ENCODE peak calls at places on chromosome 22, in ten cellular contexts. Q is colonic mucosa; C is psoas muscle; I is HepG2; H is thoracic aorta; A is spleen; B is CD8-positive, alpha-beta T cell; E is neural progenitor cell; W is body of pancreas; V is BJ. K is an unnamed sample. For H3K27me3, the result is how much of the 10 kb centered on the place peaks cover.

GRCh38 chr22:25508161-25508560 is 56.3 kb upstream of the GRK3 start:
- DNase-seq in Q (no peak), C (no peak), I (no peak), H (no peak), A (no peak), B (no peak), E (no peak), W (no peak), V (no peak), K (no peak)

GRCh38 chr22:41339823-41340222 is 38.5 kb downstream of the ZC3H7B start:
- DNase-seq in Q (no peak), C (no peak), I (no peak), H (no peak), A (no peak), B (no peak), E (no peak), W (no peak), V (no peak), K (no peak)

GRCh38 chr22:29947410-29948387 is 64.7 kb downstream of the MTMR3 start:
- DNase-seq in Q (no peak), C (no peak), I (no peak), H (no peak), A (no peak), B (no peak), E (no peak), W (no peak), V (no peak), K (peak)

GRCh38 chr22:35467788-35468187 is 67.8 kb downstream of the MCM5 start:
- DNase-seq in Q (peak), C (peak), I (no peak), H (peak), A (peak), B (no peak), E (peak), W (peak), V (no peak), K (no peak)

GRCh38 chr22:49212002-49212401 is 615.7 kb downstream of the BRD1 start:
- DNase-seq in Q (no peak), C (no peak), I (no peak), H (no peak), A (peak), B (peak), E (no peak), W (no peak), V (no peak), K (no peak)

GRCh38 chr22:35314161-35314942 is 14.7 kb downstream of the TOM1 start:
- DNase-seq in Q (peak), C (no peak), I (no peak), H (no peak), A (peak), B (no peak), E (no peak), W (no peak), V (no peak), K (no peak)

GRCh38 chr22:31253949-31254348 is 38.3 kb downstream of the PIK3IP1 start:
- DNase-seq in Q (peak), C (no peak), I (peak), H (no peak), A (no peak), B (no peak), E (no peak), W (peak), V (no peak), K (peak)

GRCh38 chr22:44550666-44551491 is 52.8 kb upstream of the RTL6 start:
- DNase-seq in Q (peak), C (peak), I (no peak), H (no peak), A (no peak), B (no peak), E (no peak), W (peak), V (peak), K (no peak)

GRCh38 chr22:50672471-50673230 is at the start of gene SHANK3:
- DNase-seq in Q (no peak), C (peak), I (no peak), H (no peak), A (peak), B (no peak), E (no peak), W (no peak), V (no peak), K (no peak)

GRCh38 chr22:23847310-23847920 is 8.6 kb upstream of the DERL3 start:
- DNase-seq in Q (no peak), C (peak), I (no peak), H (no peak), A (no peak), B (no peak), E (no peak), W (no peak), V (no peak), K (no peak)

GRCh38 chr22:47020157-47020556 is 257.7 kb downstream of the TBC1D22A start:
- DNase-seq in Q (no peak), C (no peak), I (no peak), H (no peak), A (no peak), B (no peak), E (no peak), W (no peak), V (no peak), K (peak)

GRCh38 chr22:48356731-48357130 is 1470.9 kb downstream of the BRD1 start:
- DNase-seq in Q (no peak), C (peak), I (no peak), H (no peak), A (no peak), B (no peak), E (no peak), W (no peak), V (no peak), K (no peak)

GRCh38 chr22:36341640-36342041 is 46.1 kb downstream of the MYH9 start:
- DNase-seq in Q (no peak), C (no peak), I (peak), H (no peak), A (no peak), B (no peak), E (no peak), W (no peak), V (no peak), K (no peak)

GRCh38 chr22:45202333-45203149 is 38.2 kb downstream of the KIAA0930 start:
- DNase-seq in Q (no peak), C (peak), I (no peak), H (no peak), A (peak), B (no peak), E (no peak), W (no peak), V (no peak), K (no peak)

GRCh38 chr22:37197451-37198289 is 9.6 kb upstream of the C1QTNF6 start:
- DNase-seq in Q (peak), C (peak), I (peak), H (no peak), A (peak), B (no peak), E (no peak), W (peak), V (no peak), K (peak)

GRCh38 chr22:45482169-45482568 is 20.5 kb upstream of the FBLN1 start:
- DNase-seq in Q (no peak), C (no peak), I (no peak), H (no peak), A (peak), B (no peak), E (peak), W (no peak), V (no peak), K (no peak)

GRCh38 chr22:31866918-31867317 is 77.4 kb upstream of the YWHAH start:
- DNase-seq in Q (no peak), C (no peak), I (no peak), H (no peak), A (no peak), B (no peak), E (no peak), W (no peak), V (no peak), K (no peak)

GRCh38 chr22:47202819-47203553 is 440.5 kb downstream of the TBC1D22A start:
- DNase-seq in Q (peak), C (peak), I (no peak), H (no peak), A (peak), B (peak), E (no peak), W (no peak), V (no peak), K (no peak)

GRCh38 chr22:49023161-49023878 is 804.4 kb downstream of the BRD1 start:
- DNase-seq in Q (no peak), C (peak), I (no peak), H (no peak), A (peak), B (no peak), E (no peak), W (no peak), V (no peak), K (no peak)

GRCh38 chr22:24175160-24175808 is 6.0 kb upstream of the SUSD2 start:
- DNase-seq in Q (peak), C (peak), I (peak), H (peak), A (peak), B (peak), E (peak), W (peak), V (no peak), K (peak)

GRCh38 chr22:40585205-40585778 is 51.2 kb downstream of the MRTFA start:
- DNase-seq in Q (no peak), C (no peak), I (no peak), H (no peak), A (no peak), B (no peak), E (no peak), W (no peak), V (no peak), K (no peak)

GRCh38 chr22:46589871-46590271 is 30.3 kb upstream of the GRAMD4 start:
- DNase-seq in Q (no peak), C (peak), I (no peak), H (no peak), A (no peak), B (no peak), E (peak), W (no peak), V (no peak), K (no peak)

GRCh38 chr22:39990688-39991087 is 4.1 kb upstream of the FAM83F start:
- DNase-seq in Q (no peak), C (no peak), I (no peak), H (no peak), A (no peak), B (no peak), E (no peak), W (no peak), V (no peak), K (no peak)

GRCh38 chr22:44200451-44200850 is 19.7 kb downstream of the PARVG start:
- DNase-seq in Q (no peak), C (no peak), I (no peak), H (no peak), A (no peak), B (no peak), E (no peak), W (no peak), V (no peak), K (no peak)

GRCh38 chr22:44100411-44100810 is 76.3 kb downstream of the PARVB start:
- DNase-seq in Q (no peak), C (peak), I (no peak), H (no peak), A (peak), B (no peak), E (no peak), W (no peak), V (no peak), K (no peak)

GRCh38 chr22:44671742-44672141 is 30.3 kb upstream of the PRR5 start:
- DNase-seq in Q (no peak), C (peak), I (peak), H (no peak), A (no peak), B (no peak), E (no peak), W (no peak), V (no peak), K (peak)

GRCh38 chr22:21796231-21796630 is 60.6 kb upstream of the YPEL1 start:
- DNase-seq in Q (no peak), C (no peak), I (no peak), H (no peak), A (no peak), B (no peak), E (no peak), W (no peak), V (no peak), K (no peak)

GRCh38 chr22:21797444-21798221 is 62.0 kb upstream of the YPEL1 start:
- DNase-seq in Q (no peak), C (no peak), I (no peak), H (no peak), A (no peak), B (no peak), E (no peak), W (no peak), V (peak), K (peak)

GRCh38 chr22:21796863-21797262 is 61.3 kb upstream of the YPEL1 start:
- DNase-seq in Q (no peak), C (no peak), I (no peak), H (no peak), A (no peak), B (no peak), E (no peak), W (peak), V (no peak), K (no peak)

DNA sequence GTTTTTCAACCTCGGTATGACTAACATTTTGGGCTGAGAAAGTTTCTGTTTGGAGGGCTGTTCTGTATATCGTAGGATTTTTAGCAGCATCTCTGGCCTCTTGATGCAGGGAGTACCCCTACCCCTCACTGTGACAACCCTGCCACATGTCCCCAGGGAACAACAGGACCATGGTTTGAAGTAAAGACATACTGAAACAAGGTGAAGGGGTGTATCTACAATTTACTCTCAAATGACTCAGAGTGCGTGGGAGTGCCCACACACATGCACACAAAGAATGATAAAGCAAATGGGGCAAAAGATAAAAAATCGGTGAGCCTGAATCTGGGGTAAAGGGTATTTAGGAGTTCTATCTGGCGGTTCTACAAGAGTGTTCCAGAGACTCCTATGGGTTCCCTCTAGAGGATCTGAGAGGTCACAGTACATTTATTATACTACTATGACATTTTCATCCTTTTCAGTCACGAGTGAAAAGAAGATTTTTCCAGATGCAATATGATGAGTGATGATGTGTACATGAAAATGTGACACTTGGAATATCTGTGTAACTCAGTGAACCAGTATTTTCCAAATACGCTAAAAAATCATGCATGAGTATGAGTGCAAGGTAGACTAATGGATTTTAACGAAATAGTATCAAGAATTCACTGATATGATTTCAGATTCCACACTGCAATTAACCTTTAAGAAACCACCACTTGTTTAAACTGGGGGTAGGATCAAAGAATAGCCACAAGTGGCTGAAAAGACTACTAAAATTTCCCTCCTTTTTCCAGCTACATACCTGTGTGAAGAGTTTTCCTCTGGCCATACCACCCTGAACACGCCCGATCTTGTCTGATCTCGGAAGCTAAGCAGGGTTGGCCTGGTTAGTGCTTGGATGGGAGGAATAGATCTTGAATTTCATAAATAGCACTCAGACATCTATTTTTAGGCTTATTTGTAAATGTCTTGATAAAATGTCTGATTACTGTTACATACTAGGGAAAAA is 56.3 kb upstream of the YPEL1 start:
- DNase-seq in Q (no peak), C (no peak), I (no peak), H (no peak), A (no peak), B (peak), E (no peak), W (no peak), V (no peak), K (peak)
- H3K27me3 ChIP-seq in Q (under half), C (under half), I (under half), H (under half), A (under half), B (under half), E (under half), W (under half), V (under half), K (under half)

DNA sequence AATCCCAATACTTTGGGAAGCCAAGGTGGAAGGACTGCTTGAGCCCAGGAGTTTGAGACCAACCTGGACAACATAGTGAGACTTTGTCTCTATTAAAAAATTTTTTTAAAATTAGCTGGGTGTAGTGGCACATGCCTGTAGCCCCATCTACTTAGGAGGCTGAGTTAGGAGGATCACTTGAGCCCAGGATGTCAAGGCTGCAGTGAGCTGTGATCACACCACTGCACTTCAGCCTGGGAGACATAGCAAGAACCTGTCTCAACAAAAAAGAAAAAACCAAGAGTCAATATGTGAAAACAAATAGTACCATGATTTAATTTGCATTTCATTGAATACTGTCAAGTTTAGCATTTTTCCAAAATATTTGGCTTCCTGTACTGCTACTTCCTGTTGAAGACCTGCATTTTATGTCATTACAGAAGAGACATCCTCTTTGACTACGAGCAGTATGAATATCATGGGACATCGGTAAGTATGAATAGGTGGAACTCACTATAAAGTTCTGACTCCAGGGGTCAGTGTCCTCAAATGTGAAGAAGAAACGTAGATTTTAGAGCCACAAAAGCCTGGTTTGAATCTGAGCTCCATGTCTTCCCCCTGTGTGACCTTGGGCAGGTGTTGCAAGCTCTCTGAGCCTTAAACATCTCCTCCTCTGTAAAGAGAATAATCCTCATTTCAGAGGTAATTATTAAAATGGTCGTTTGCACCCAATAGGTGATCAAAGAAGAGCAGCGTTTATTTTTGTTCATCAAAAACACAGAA is 16.0 kb downstream of the CDC45 start:
- DNase-seq in Q (no peak), C (no peak), I (peak), H (no peak), A (no peak), B (no peak), E (no peak), W (no peak), V (no peak), K (peak)
- TF ChIP-seq CTCF in Q (no peak), C (peak), I (peak), H (no peak), A (peak), B (no peak), E (no peak), W (no peak), V (peak), K (peak)

GRCh38 chr22:42931421-42932196 is 74.5 kb upstream of the ARFGAP3 start:
- DNase-seq in Q (no peak), C (no peak), I (no peak), H (no peak), A (peak), B (no peak), E (no peak), W (no peak), V (no peak), K (no peak)

GRCh38 chr22:42927966-42928365 is 70.9 kb upstream of the ARFGAP3 start:
- DNase-seq in Q (no peak), C (no peak), I (no peak), H (no peak), A (no peak), B (no peak), E (no peak), W (no peak), V (no peak), K (no peak)

GRCh38 chr22:42928969-42929837 is 72.1 kb upstream of the ARFGAP3 start:
- DNase-seq in Q (no peak), C (no peak), I (peak), H (no peak), A (peak), B (no peak), E (no peak), W (peak), V (no peak), K (no peak)

GRCh38 chr22:42930810-42931420 is 73.8 kb upstream of the ARFGAP3 start:
- DNase-seq in Q (no peak), C (peak), I (peak), H (no peak), A (peak), B (no peak), E (no peak), W (peak), V (no peak), K (peak)

GRCh38 chr22:42929838-42930155 is 72.7 kb upstream of the ARFGAP3 start:
- DNase-seq in Q (no peak), C (no peak), I (no peak), H (no peak), A (peak), B (no peak), E (no peak), W (no peak), V (no peak), K (no peak)
- H3K4me3 ChIP-seq in Q (no peak), C (no peak), I (no peak), H (peak), A (no peak), B (no peak), E (no peak), W (no peak), V (no peak), K (no peak)

DNA sequence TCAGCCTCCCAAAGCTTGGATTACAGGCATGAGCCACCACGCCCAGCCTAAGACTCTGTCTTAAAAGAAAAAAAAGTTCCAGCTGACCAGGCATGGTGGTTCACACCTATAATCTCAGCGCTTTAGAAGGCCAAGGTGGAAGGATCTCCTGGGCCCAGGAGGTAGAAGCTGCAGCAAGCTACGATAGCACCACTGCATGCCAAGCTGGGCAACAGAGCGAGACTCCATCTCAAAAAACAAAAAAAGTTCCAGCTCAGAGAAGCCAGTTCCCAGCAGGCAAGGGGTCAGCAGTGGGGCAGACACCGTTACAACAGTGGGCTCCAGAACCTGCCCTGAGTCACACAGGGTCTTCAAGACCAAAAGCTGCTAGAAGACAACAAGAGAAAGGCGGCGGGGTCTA is 3.3 kb downstream of the TMEM184B start:
- DNase-seq in Q (no peak), C (no peak), I (no peak), H (no peak), A (no peak), B (no peak), E (no peak), W (no peak), V (no peak), K (no peak)
- H3K27me3 ChIP-seq in Q (under half), C (under half), I (under half), H (under half), A (under half), B (under half), E (under half), W (under half), V (under half), K (under half)

GRCh38 chr22:33470456-33470855 is 412.3 kb upstream of the SYN3 start:
- DNase-seq in Q (no peak), C (no peak), I (peak), H (no peak), A (no peak), B (no peak), E (no peak), W (no peak), V (no peak), K (no peak)
- TF ChIP-seq CTCF in Q (no peak), C (no peak), I (no peak), H (no peak), A (no peak), B (no peak), E (no peak), W (no peak), V (no peak), K (no peak)

GRCh38 chr22:27377901-27378300 is 423.7 kb downstream of the MN1 start:
- DNase-seq in Q (peak), C (no peak), I (no peak), H (no peak), A (no peak), B (no peak), E (no peak), W (peak), V (no peak), K (no peak)
- H3K4me3 ChIP-seq in Q (no peak), C (no peak), I (no peak), H (no peak), A (no peak), B (no peak), E (no peak), W (no peak), V (no peak), K (no peak)

GRCh38 chr22:22388494-22388893 is 120.0 kb downstream of the ZNF280B start:
- DNase-seq in Q (no peak), C (no peak), I (no peak), H (no peak), A (no peak), B (no peak), E (no peak), W (no peak), V (no peak), K (no peak)

GRCh38 chr22:22386602-22387385 is 121.7 kb downstream of the ZNF280B start:
- DNase-seq in Q (no peak), C (no peak), I (peak), H (no peak), A (no peak), B (no peak), E (no peak), W (no peak), V (no peak), K (no peak)

GRCh38 chr22:22387386-22387736 is 121.2 kb downstream of the ZNF280B start:
- DNase-seq in Q (no peak), C (no peak), I (no peak), H (no peak), A (no peak), B (no peak), E (no peak), W (no peak), V (no peak), K (no peak)

GRCh38 chr22:22390989-22391388 is 117.6 kb downstream of the ZNF280B start:
- DNase-seq in Q (no peak), C (no peak), I (no peak), H (no peak), A (no peak), B (no peak), E (no peak), W (no peak), V (no peak), K (no peak)

GRCh38 chr22:22388055-22388454 is 120.5 kb downstream of the ZNF280B start:
- DNase-seq in Q (no peak), C (no peak), I (no peak), H (no peak), A (no peak), B (no peak), E (no peak), W (no peak), V (no peak), K (no peak)
- H3K27me3 ChIP-seq in Q (under half), C (under half), I (under half), H (under half), A (under half), B (under half), E (half or more), W (under half), V (under half), K (under half)

K was measured in bronchial epithelial cell.